ENCODE peak calls at places on chromosome 7, in five cellular contexts. B is M059J, T is tibial artery, E is AG09309, S is pulmonary artery endothelial cell. Q is an unnamed sample.

GRCh38 chr7:112452102-112452888 is 2.0 kb downstream of the IFRD1 start:
- DNase-seq in B (peak; percentile 55), T (peak; percentile 91), E (no peak), S (no peak), Q (peak; percentile 74)

GRCh38 chr7:29349362-29349761 is 154.8 kb downstream of the CHN2 start:
- DNase-seq in B (no peak), T (no peak), E (no peak), S (no peak), Q (no peak)

GRCh38 chr7:157335256-157335655 is 1.5 kb upstream of the DNAJB6 start:
- DNase-seq in B (peak; percentile 52), T (no peak), E (no peak), S (no peak), Q (no peak)

GRCh38 chr7:151179946-151180345 is 7.1 kb downstream of the ASB10 start:
- DNase-seq in B (no peak), T (no peak), E (no peak), S (no peak), Q (no peak)

GRCh38 chr7:43314379-43315158 is 202.1 kb downstream of the HECW1 start:
- DNase-seq in B (peak; percentile 7), T (no peak), E (no peak), S (no peak), Q (no peak)

GRCh38 chr7:101901661-101902491 is 84.5 kb downstream of the CUX1 start:
- DNase-seq in B (peak; percentile 21), T (no peak), E (no peak), S (no peak), Q (no peak)

GRCh38 chr7:156612930-156613329 is 27.6 kb upstream of the RNF32 start:
- DNase-seq in B (no peak), T (no peak), E (no peak), S (no peak), Q (no peak)

GRCh38 chr7:11831727-11832495 is at the start of gene THSD7A:
- DNase-seq in B (peak; percentile 58), T (peak; percentile 21), E (no peak), S (no peak), Q (peak; percentile 88)

GRCh38 chr7:44534501-44534900 is 6.6 kb downstream of the NPC1L1 start:
- DNase-seq in B (peak; percentile 27), T (no peak), E (no peak), S (no peak), Q (no peak)

GRCh38 chr7:134625571-134625970 is 21.1 kb upstream of the BPGM start:
- DNase-seq in B (peak; percentile 74), T (no peak), E (no peak), S (no peak), Q (no peak)

GRCh38 chr7:17663056-17663675 is 277.1 kb downstream of the SNX13 start:
- DNase-seq in B (peak; percentile 91), T (no peak), E (peak; percentile 84), S (no peak), Q (no peak)

GRCh38 chr7:64180989-64181388 is 26.0 kb upstream of the ZNF735 start:
- DNase-seq in B (peak; percentile 5), T (no peak), E (no peak), S (no peak), Q (no peak)

GRCh38 chr7:6641305-6642035 is 4.4 kb downstream of the ZNF316 start:
- DNase-seq in B (no peak), T (no peak), E (no peak), S (no peak), Q (peak; percentile 51)

GRCh38 chr7:24702674-24703235 is 54.5 kb downstream of the GSDME start:
- DNase-seq in B (peak; percentile 18), T (no peak), E (no peak), S (no peak), Q (no peak)

GRCh38 chr7:45407730-45408406 is 166.3 kb upstream of the ADCY1 start:
- DNase-seq in B (no peak), T (no peak), E (no peak), S (no peak), Q (no peak)

GRCh38 chr7:49848211-49848841 is 74.9 kb downstream of the VWC2 start:
- DNase-seq in B (no peak), T (no peak), E (no peak), S (no peak), Q (no peak)

GRCh38 chr7:154578351-154578750 is 424.6 kb downstream of the PAXIP1 start:
- DNase-seq in B (no peak), T (no peak), E (no peak), S (no peak), Q (no peak)

GRCh38 chr7:101666751-101667150 is 37.7 kb upstream of the MYL10 start:
- DNase-seq in B (no peak), T (no peak), E (no peak), S (no peak), Q (no peak)

GRCh38 chr7:21256310-21256877 is 171.5 kb upstream of the SP4 start:
- DNase-seq in B (peak; percentile 41), T (no peak), E (no peak), S (no peak), Q (no peak)

GRCh38 chr7:1291040-1291689 is 58.5 kb downstream of the UNCX start:
- DNase-seq in B (no peak), T (no peak), E (peak; percentile 44), S (no peak), Q (no peak)

GRCh38 chr7:77791956-77792355 is 6.3 kb downstream of the TMEM60 start:
- DNase-seq in B (no peak), T (no peak), E (no peak), S (no peak), Q (no peak)